ENCODE peak calls at places on chromosomes 7 and 10, in five cellular contexts. One of them, this sample, is unnamed.

GRCh38 chr10:110898391-110898790 is 20.6 kb downstream of the BBIP1 start:
- DNase-seq in fibroblast of lung: peak; percentile 23
- DNase-seq in PC-3: no peak
- DNase-seq in mammary epithelial cell: no peak
- DNase-seq in neuronal stem cell: no peak
- DNase-seq in this sample: no peak

GRCh38 chr10:123136806-123137642 is 1.3 kb downstream of the HMX3 start:
- DNase-seq in fibroblast of lung: peak; percentile 24
- DNase-seq in PC-3: no peak
- DNase-seq in mammary epithelial cell: peak; percentile 52
- DNase-seq in neuronal stem cell: no peak
- DNase-seq in this sample: peak; percentile 74

GRCh38 chr7:42702647-42703046 is 209.2 kb downstream of the C7orf25 start:
- DNase-seq in fibroblast of lung: no peak
- DNase-seq in PC-3: no peak
- DNase-seq in mammary epithelial cell: no peak
- DNase-seq in neuronal stem cell: no peak
- DNase-seq in this sample: no peak

GRCh38 chr10:74103560-74104248 is 46.9 kb downstream of the AP3M1 start:
- DNase-seq in fibroblast of lung: peak; percentile 28
- DNase-seq in PC-3: peak; percentile 90
- DNase-seq in mammary epithelial cell: no peak
- DNase-seq in neuronal stem cell: no peak
- DNase-seq in this sample: no peak

GRCh38 chr10:113304726-113305125 is 248.1 kb upstream of the HABP2 start:
- DNase-seq in fibroblast of lung: no peak
- DNase-seq in PC-3: peak; percentile 9
- DNase-seq in mammary epithelial cell: no peak
- DNase-seq in neuronal stem cell: no peak
- DNase-seq in this sample: no peak

GRCh38 chr7:155518633-155519032 is 27.7 kb downstream of the CNPY1 start:
- DNase-seq in fibroblast of lung: no peak
- DNase-seq in PC-3: no peak
- DNase-seq in mammary epithelial cell: no peak
- DNase-seq in neuronal stem cell: no peak
- DNase-seq in this sample: peak; percentile 52

GRCh38 chr7:81501220-81501619 is 268.6 kb downstream of the HGF start:
- DNase-seq in fibroblast of lung: peak; percentile 44
- DNase-seq in PC-3: peak; percentile 66
- DNase-seq in mammary epithelial cell: no peak
- DNase-seq in neuronal stem cell: no peak
- DNase-seq in this sample: no peak

GRCh38 chr7:126483972-126484371 is 768.8 kb downstream of the GRM8 start:
- DNase-seq in fibroblast of lung: no peak
- DNase-seq in PC-3: no peak
- DNase-seq in mammary epithelial cell: no peak
- DNase-seq in neuronal stem cell: no peak
- DNase-seq in this sample: no peak

GRCh38 chr7:93906267-93906666 is at the start of gene GNGT1:
- DNase-seq in fibroblast of lung: no peak
- DNase-seq in PC-3: no peak
- DNase-seq in mammary epithelial cell: no peak
- DNase-seq in neuronal stem cell: no peak
- DNase-seq in this sample: no peak

GRCh38 chr7:97024209-97025129 is at the start of gene DLX5:
- DNase-seq in fibroblast of lung: peak; percentile 15
- DNase-seq in PC-3: peak; percentile 72
- DNase-seq in mammary epithelial cell: peak; percentile 66
- DNase-seq in neuronal stem cell: peak; percentile 67
- DNase-seq in this sample: peak; percentile 83

GRCh38 chr7:84611391-84611790 is 416.8 kb upstream of the SEMA3A start:
- DNase-seq in fibroblast of lung: no peak
- DNase-seq in PC-3: no peak
- DNase-seq in mammary epithelial cell: no peak
- DNase-seq in neuronal stem cell: no peak
- DNase-seq in this sample: no peak

GRCh38 chr10:101886521-101887312 is 43.1 kb upstream of the KCNIP2 start:
- DNase-seq in fibroblast of lung: no peak
- DNase-seq in PC-3: no peak
- DNase-seq in mammary epithelial cell: no peak
- DNase-seq in neuronal stem cell: no peak
- DNase-seq in this sample: no peak

GRCh38 chr10:101888251-101888949 is 44.8 kb upstream of the KCNIP2 start:
- DNase-seq in fibroblast of lung: no peak
- DNase-seq in PC-3: no peak
- DNase-seq in mammary epithelial cell: no peak
- DNase-seq in neuronal stem cell: no peak
- DNase-seq in this sample: no peak

GRCh38 chr10:101887762-101888161 is 44.2 kb upstream of the KCNIP2 start:
- DNase-seq in fibroblast of lung: no peak
- DNase-seq in PC-3: no peak
- DNase-seq in mammary epithelial cell: no peak
- DNase-seq in neuronal stem cell: no peak
- DNase-seq in this sample: no peak

GRCh38 chr10:101892782-101893391 is 49.3 kb upstream of the KCNIP2 start:
- DNase-seq in fibroblast of lung: peak; percentile 68
- DNase-seq in PC-3: no peak
- DNase-seq in mammary epithelial cell: no peak
- DNase-seq in neuronal stem cell: no peak
- DNase-seq in this sample: no peak

GRCh38 chr10:101889256-101890210 is 45.9 kb upstream of the KCNIP2 start:
- DNase-seq in fibroblast of lung: peak; percentile 62
- DNase-seq in PC-3: peak; percentile 76
- DNase-seq in mammary epithelial cell: peak; percentile 40
- DNase-seq in neuronal stem cell: peak; percentile 67
- DNase-seq in this sample: no peak
- H3K9ac ChIP-seq in fibroblast of lung: no peak overlapping the region
- H3K9ac ChIP-seq in PC-3: no peak overlapping the region
- H3K9ac ChIP-seq in mammary epithelial cell: no peak overlapping the region
- H3K9ac ChIP-seq in neuronal stem cell: no peak overlapping the region
- H3K9ac ChIP-seq in this sample: no peak overlapping the region

GRCh38 chr7:99699946-99700345 is 20.1 kb upstream of the CYP3A5 start:
- DNase-seq in fibroblast of lung: no peak
- DNase-seq in PC-3: no peak
- DNase-seq in mammary epithelial cell: no peak
- DNase-seq in neuronal stem cell: no peak
- DNase-seq in this sample: no peak
- H3K4me3 ChIP-seq in fibroblast of lung: no peak overlapping the region
- H3K4me3 ChIP-seq in PC-3: no peak overlapping the region
- H3K4me3 ChIP-seq in mammary epithelial cell: no peak overlapping the region
- H3K4me3 ChIP-seq in neuronal stem cell: no peak overlapping the region
- H3K4me3 ChIP-seq in this sample: no peak overlapping the region

DNA sequence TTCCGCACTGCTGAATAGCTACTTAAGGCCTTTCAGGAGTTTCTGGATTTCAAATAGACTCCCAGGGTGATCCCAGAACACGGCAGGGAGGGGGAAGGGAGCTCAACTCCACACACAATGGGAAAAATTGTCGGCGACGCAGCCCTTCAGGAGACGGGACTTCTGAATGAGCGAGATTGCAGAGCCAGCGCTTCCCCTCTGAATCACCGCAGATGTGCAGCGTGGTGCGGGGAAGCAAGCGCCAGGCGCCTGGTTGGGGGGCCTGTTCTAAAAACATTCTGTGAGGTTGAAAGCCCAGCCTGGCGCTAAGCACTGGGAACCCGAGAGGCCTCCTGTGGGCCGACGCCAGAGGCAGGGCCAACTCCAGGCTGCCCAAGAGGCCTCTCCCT is 163.3 kb downstream of the MAD1L1 start:
- DNase-seq in fibroblast of lung: peak; percentile 54
- DNase-seq in PC-3: no peak
- DNase-seq in mammary epithelial cell: no peak
- DNase-seq in neuronal stem cell: peak; percentile 57
- DNase-seq in this sample: no peak
- H3K9ac ChIP-seq in fibroblast of lung: no peak overlapping the region
- H3K9ac ChIP-seq in PC-3: no peak overlapping the region
- H3K9ac ChIP-seq in mammary epithelial cell: no peak overlapping the region
- H3K9ac ChIP-seq in neuronal stem cell: no peak overlapping the region
- H3K9ac ChIP-seq in this sample: no peak overlapping the region

DNA sequence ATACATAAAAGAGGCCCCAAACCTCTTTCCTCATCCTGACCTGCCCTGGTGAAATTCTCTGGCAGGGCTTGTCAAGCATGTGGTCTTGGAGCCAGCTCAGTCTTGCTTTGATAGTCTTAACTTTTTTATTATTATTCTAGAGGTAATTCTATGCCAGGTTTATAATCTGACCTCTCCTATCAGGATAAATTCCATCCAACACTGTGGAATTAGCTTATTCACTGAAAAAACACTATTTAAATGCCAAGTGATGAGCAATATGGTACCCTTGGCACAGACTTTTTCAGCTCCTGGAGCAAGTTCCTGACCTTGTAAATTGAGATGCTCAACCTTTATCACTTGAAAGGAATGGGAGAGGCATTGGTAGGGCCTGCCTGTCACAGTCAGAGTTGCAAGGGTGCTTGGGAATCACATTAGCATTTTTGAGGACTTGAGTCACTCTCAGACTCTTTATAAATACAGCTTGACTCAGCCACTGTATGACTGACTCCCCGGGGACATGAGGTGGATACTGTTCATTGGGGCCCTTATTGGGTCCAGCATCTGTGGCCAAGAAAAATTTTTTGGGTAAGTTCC is at the start of gene CPA4:
- DNase-seq in fibroblast of lung: peak; percentile 100
- DNase-seq in PC-3: peak; percentile 97
- DNase-seq in mammary epithelial cell: peak; percentile 98
- DNase-seq in neuronal stem cell: no peak
- DNase-seq in this sample: no peak
- H3K4me3 ChIP-seq in fibroblast of lung: no peak within 1 kb of the TSS
- H3K4me3 ChIP-seq in PC-3: peak within 1 kb of the TSS; percentile 38
- H3K4me3 ChIP-seq in mammary epithelial cell: no peak within 1 kb of the TSS
- H3K4me3 ChIP-seq in neuronal stem cell: no peak within 1 kb of the TSS
- H3K4me3 ChIP-seq in this sample: no peak within 1 kb of the TSS

This sample was measured in kidney.